ENCODE peak calls at places on chromosomes 5 and 9, in six cellular contexts. U, K, D, J, P and B are unnamed samples.

GRCh38 chr5:174717826-174718455 is 6.4 kb upstream of the MSX2 start:
- DNase-seq in P (no peak), K (no peak), U (no peak), D (no peak), J (no peak), B (no peak)

GRCh38 chr9:99312736-99313135 is 90.7 kb downstream of the SEC61B start:
- DNase-seq in J (no peak), K (no peak), P (no peak), U (no peak), D (no peak), B (no peak)

GRCh38 chr5:129670944-129671343 is 77.0 kb upstream of the MINAR2 start:
- DNase-seq in D (no peak), U (no peak), P (no peak), K (no peak), J (no peak), B (no peak)

GRCh38 chr5:178291969-178292825 is 59.6 kb upstream of the PHYKPL start:
- DNase-seq in U (no peak), P (peak; percentile 2), D (no peak), K (no peak), J (no peak), B (no peak)

GRCh38 chr5:134547579-134547978 is 22.1 kb downstream of the JADE2 start:
- DNase-seq in U (no peak), P (no peak), K (no peak), J (no peak), D (no peak), B (no peak)

GRCh38 chr5:62475072-62475471 is 62.5 kb downstream of the IPO11 start:
- DNase-seq in P (no peak), U (no peak), D (no peak), J (no peak), K (no peak), B (no peak)

GRCh38 chr5:169050146-169050571 is 250.8 kb downstream of the SLIT3 start:
- DNase-seq in K (no peak), D (no peak), U (no peak), J (no peak), P (no peak), B (no peak)

GRCh38 chr9:7879551-7880245 is 80.1 kb upstream of the DMAC1 start:
- DNase-seq in P (no peak), D (no peak), J (no peak), U (no peak), K (no peak), B (peak; percentile 34)

GRCh38 chr9:137721479-137721878 is 102.7 kb downstream of the EHMT1 start:
- DNase-seq in D (no peak), J (no peak), U (no peak), P (no peak), K (no peak), B (no peak)

GRCh38 chr5:80414113-80414512 is 6.2 kb downstream of the ZFYVE16 start:
- DNase-seq in U (no peak), J (no peak), D (no peak), P (no peak), K (no peak), B (no peak)

GRCh38 chr5:45604092-45604491 is 92.1 kb downstream of the HCN1 start:
- DNase-seq in K (no peak), D (no peak), J (no peak), P (peak; percentile 28), U (no peak), B (no peak)

GRCh38 chr5:41094871-41095270 is 23.7 kb upstream of the MROH2B start:
- DNase-seq in U (no peak), K (no peak), P (no peak), D (no peak), J (peak; percentile 9), B (no peak)

GRCh38 chr9:135077497-135078200 is 9.8 kb upstream of the OLFM1 start:
- DNase-seq in U (peak; percentile 78), D (no peak), P (no peak), K (peak; percentile 80), J (peak; percentile 49), B (peak; percentile 94)

GRCh38 chr5:96280946-96281393 is 152.1 kb downstream of the PCSK1 start:
- DNase-seq in J (no peak), D (no peak), U (no peak), K (no peak), P (no peak), B (no peak)

GRCh38 chr9:93931905-93932304 is 23.2 kb downstream of the BARX1 start:
- DNase-seq in J (no peak), K (no peak), P (no peak), U (no peak), D (no peak), B (no peak)

GRCh38 chr9:93942176-93942575 is 13.0 kb downstream of the BARX1 start:
- DNase-seq in J (no peak), U (no peak), P (no peak), D (no peak), K (no peak), B (no peak)

GRCh38 chr9:93941493-93941892 is 13.7 kb downstream of the BARX1 start:
- DNase-seq in J (no peak), P (no peak), U (no peak), K (no peak), D (no peak), B (no peak)

GRCh38 chr9:93940951-93941350 is 14.2 kb downstream of the BARX1 start:
- DNase-seq in U (no peak), K (no peak), J (no peak), P (no peak), D (no peak), B (no peak)

DNA sequence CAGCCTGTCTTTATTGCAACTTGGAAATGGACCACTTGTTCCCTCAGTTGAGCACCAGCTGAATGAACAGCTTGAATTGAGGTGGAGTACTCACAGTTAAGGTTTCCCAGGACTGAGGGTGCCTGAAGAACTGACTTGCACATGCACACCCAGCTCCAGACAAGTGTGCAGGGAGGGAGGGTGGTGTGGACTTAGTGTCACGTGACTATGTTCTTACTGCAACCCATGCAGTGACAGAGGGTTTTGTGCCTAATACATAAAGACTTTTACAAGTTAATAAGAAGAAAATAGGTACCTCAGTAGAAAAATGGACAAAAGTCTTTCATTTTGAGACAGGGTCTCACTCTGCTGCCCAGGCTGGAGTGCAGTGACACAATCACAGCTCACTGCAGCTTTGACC is 18.0 kb downstream of the BARX1 start:
- DNase-seq in U (no peak), P (no peak), D (no peak), K (no peak), J (no peak), B (no peak)
- TF ChIP-seq CTCF in U (no peak), P (no peak), D (no peak), K (no peak), J (no peak), B (no peak)

DNA sequence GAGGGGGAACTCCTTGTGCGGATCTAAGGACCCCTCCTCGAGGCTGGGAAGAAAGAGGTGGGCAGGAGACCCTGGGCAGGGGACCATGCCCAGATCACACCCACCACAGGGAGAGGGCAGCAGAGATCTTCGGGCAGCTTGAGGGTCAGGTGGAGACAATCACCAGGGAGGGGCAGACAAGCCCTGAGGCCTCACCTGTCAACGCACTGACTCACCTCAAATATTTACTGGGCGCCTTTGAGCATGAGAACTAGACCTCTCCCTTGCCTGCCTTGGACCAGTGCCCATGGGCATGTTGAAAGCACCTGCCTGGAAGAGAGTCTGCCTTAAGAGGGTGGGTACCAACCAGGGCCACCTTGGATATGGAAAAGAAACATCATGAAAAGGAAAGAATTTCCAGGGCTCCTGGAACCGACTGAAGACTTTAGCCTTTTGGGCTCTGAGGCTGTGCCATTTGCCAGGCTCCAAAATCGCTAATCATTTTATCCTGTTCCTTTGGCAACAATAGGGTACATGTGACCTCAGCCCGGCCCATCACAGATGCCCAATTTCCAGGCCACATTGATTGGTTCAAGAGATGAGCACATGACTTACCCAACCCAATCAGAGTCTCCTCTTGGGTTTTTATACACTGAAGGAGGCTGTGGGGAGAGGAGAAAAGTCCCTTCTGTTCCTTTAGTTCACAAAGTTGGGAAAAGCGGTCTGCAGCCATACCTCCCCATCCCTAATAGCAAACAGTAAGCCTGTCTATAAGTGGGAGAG is 10.4 kb upstream of the SPINK4 start:
- DNase-seq in U (no peak), J (peak; percentile 82), D (no peak), P (peak; percentile 20), K (no peak), B (no peak)
- TF ChIP-seq CTCF in U (no peak), J (peak; percentile 97), D (no peak), P (peak; percentile 13), K (no peak), B (no peak)

DNA sequence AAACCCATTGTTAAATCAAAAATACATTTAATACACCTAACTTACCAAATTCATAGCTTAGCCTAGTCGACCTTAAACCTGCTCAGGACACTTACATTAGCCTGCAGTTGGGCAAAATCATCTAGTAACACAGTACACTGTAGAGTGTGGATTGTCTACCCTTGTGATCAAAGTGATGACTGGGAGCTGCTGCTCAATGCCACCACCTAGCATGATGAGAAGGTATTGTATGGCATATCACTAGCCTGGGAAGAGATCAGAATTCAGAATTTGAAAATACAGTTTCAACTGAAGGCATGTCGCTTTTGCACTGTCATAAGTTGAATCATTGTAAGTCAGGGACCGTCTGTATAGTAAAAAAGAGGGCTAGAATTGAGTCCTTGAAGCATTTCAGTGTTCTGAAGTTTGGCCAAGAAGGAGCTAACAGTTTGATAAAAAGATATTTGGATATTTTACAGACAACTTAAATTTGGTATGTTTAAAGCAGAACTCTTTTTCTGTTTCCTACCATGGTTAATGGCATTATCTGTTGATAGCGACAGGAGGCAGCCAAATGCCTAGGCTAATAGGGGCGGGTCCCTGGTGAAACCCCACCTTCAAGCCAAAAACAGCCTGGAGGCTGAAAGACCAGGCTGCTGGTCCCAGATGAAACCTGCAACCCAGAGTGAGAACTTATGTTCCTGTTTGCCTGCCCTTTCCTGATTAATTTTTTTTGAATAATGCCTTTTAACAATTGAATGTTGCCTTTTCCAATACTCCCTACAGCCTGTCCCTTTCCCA is 23.0 kb downstream of the SMIM15 start:
- DNase-seq in J (no peak), U (no peak), K (no peak), D (no peak), P (peak; percentile 35), B (no peak)
- TF ChIP-seq CTCF in J (peak; percentile 27), U (no peak), K (no peak), D (no peak), P (peak; percentile 51), B (no peak)

GRCh38 chr5:14141764-14142163 is 1.4 kb upstream of the TRIO start:
- DNase-seq in K (no peak), J (no peak), D (no peak), P (no peak), U (no peak), B (no peak)
- TF ChIP-seq CTCF in K (no peak), J (no peak), D (no peak), P (no peak), U (peak; percentile 35), B (no peak)

GRCh38 chr9:131936929-131937328 is 142.7 kb downstream of the MED27 start:
- DNase-seq in U (no peak), K (no peak), D (no peak), J (no peak), P (no peak), B (no peak)
- TF ChIP-seq CTCF in U (no peak), K (no peak), D (no peak), J (no peak), P (peak; percentile 12), B (no peak)